ENCODE peak calls at places on chromosomes 13 and 19, in five cellular contexts. S is astrocyte of the spinal cord, J is IMR-90, K is NB4, B is AG09309. H is an unnamed sample.

GRCh38 chr19:35977446-35978222 is 17.4 kb upstream of the SDHAF1 start:
- DNase-seq in S (no peak), J (no peak), K (peak; percentile 65), B (no peak), H (peak; percentile 75)

GRCh38 chr13:111228262-111229144 is 91.9 kb upstream of the TEX29 start:
- DNase-seq in S (peak; percentile 97), J (peak; percentile 34), K (no peak), B (no peak), H (no peak)

GRCh38 chr13:48773531-48774275 is 120.0 kb downstream of the CYSLTR2 start:
- DNase-seq in S (no peak), J (peak; percentile 50), K (no peak), B (no peak), H (no peak)

GRCh38 chr13:57630661-57631606 is 610 bp upstream of the PCDH17 start:
- DNase-seq in S (peak; percentile 67), J (no peak), K (no peak), B (no peak), H (peak; percentile 44)

GRCh38 chr13:50928609-50929274 is 19.2 kb downstream of the RNASEH2B start:
- DNase-seq in S (no peak), J (no peak), K (peak; percentile 41), B (no peak), H (no peak)

GRCh38 chr19:33631628-33631995 is 9.9 kb downstream of the CHST8 start:
- DNase-seq in S (no peak), J (no peak), K (no peak), B (no peak), H (no peak)

GRCh38 chr19:55624109-55625003 is at the start of gene ZNF784:
- DNase-seq in S (peak; percentile 92), J (peak; percentile 90), K (peak; percentile 86), B (no peak), H (peak; percentile 95)

GRCh38 chr13:66339214-66339613 is 890.9 kb downstream of the PCDH9 start:
- DNase-seq in S (no peak), J (no peak), K (no peak), B (no peak), H (no peak)

GRCh38 chr19:45424191-45425058 is 708 bp upstream of the ERCC1 start:
- DNase-seq in S (peak; percentile 94), J (peak; percentile 98), K (peak; percentile 82), B (peak; percentile 84), H (peak; percentile 82)

GRCh38 chr19:18894254-18895037 is 1.5 kb downstream of the CERS1 start:
- DNase-seq in S (peak; percentile 32), J (peak; percentile 35), K (no peak), B (no peak), H (peak; percentile 90)

GRCh38 chr13:100738176-100738855 is 63.7 kb upstream of the TMTC4 start:
- DNase-seq in S (no peak), J (no peak), K (peak; percentile 93), B (no peak), H (no peak)

GRCh38 chr19:1172353-1173159 is 1.5 kb downstream of the SBNO2 start:
- DNase-seq in S (peak; percentile 41), J (peak; percentile 48), K (no peak), B (no peak), H (no peak)

GRCh38 chr19:56015756-56016155 is 29.2 kb downstream of the NLRP5 start:
- DNase-seq in S (no peak), J (no peak), K (peak; percentile 25), B (no peak), H (no peak)

GRCh38 chr19:39951686-39952085 is 17.3 kb upstream of the FCGBP start:
- DNase-seq in S (peak; percentile 10), J (peak; percentile 61), K (peak; percentile 59), B (peak; percentile 5), H (no peak)

GRCh38 chr19:294341-294818 is 3.2 kb upstream of the PLPP2 start:
- DNase-seq in S (no peak), J (peak; percentile 8), K (no peak), B (no peak), H (no peak)

GRCh38 chr19:19444694-19445155 is 39.2 kb downstream of the GATAD2A start:
- DNase-seq in S (no peak), J (peak; percentile 36), K (peak; percentile 75), B (no peak), H (no peak)

GRCh38 chr13:97268772-97269171 is 46.6 kb downstream of the MBNL2 start:
- DNase-seq in S (no peak), J (no peak), K (no peak), B (no peak), H (no peak)

GRCh38 chr19:19257836-19258588 is 15.1 kb downstream of the TM6SF2 start:
- DNase-seq in S (no peak), J (no peak), K (no peak), B (no peak), H (no peak)

GRCh38 chr13:51425410-51426042 is 27.3 kb downstream of the INTS6 start:
- DNase-seq in S (peak; percentile 36), J (peak; percentile 60), K (no peak), B (peak; percentile 17), H (no peak)

GRCh38 chr13:65803706-65804392 is 1426.3 kb downstream of the PCDH9 start:
- DNase-seq in S (no peak), J (no peak), K (no peak), B (no peak), H (no peak)

GRCh38 chr19:51027873-51028272 is 1.5 kb upstream of the KLK11 start:
- DNase-seq in S (no peak), J (no peak), K (no peak), B (no peak), H (no peak)

GRCh38 chr19:47417107-47417745 is 2.1 kb downstream of the MEIS3 start:
- DNase-seq in S (no peak), J (no peak), K (no peak), B (no peak), H (no peak)

GRCh38 chr19:47416667-47417033 is 2.7 kb downstream of the MEIS3 start:
- DNase-seq in S (no peak), J (no peak), K (no peak), B (no peak), H (no peak)

GRCh38 chr19:47419037-47419783 is at the start of gene MEIS3:
- DNase-seq in S (no peak), J (no peak), K (peak; percentile 66), B (no peak), H (no peak)

GRCh38 chr19:47418595-47419036 is 711 bp downstream of the MEIS3 start:
- DNase-seq in S (no peak), J (no peak), K (no peak), B (no peak), H (no peak)

DNA sequence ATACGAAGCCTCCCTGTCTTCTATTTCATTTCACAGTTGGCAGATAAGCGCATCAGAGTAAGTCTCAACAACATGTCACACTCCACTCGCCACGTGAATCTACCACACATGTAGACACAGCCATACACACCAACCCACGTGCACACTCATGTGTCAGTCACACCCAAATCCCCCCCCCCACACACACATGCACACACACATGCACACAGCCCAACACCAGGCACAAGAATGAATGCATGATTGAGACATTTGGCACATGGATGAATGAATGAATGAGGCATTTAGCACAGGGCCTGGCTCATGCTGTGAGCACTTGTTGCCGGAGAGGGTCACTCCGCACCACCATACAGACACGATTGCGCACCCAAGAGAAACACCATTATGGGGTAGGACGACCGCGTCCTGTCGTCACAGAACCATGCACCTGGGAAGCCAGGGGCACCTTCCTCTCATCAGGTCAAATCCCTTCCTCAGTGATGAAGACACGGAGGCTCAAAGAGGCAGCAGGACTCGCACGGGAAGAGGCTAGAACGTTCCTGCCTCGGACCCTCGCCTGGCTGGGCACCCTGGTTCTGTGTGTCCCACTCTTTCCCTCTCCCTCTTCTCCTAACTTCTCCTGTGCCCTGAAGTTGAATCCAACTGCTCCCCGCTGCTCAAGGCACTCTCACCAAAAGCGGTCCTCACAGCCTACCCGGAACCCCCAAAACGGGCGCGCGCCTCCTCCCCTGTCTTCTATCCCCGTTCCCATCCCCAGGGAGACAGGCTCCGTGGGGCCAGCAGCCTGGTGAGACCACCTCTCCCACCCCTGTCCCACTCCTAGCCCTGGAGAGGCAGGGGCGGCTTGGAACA is 1.4 kb downstream of the MEIS3 start:
- DNase-seq in S (no peak), J (peak; percentile 18), K (peak; percentile 60), B (no peak), H (no peak)
- H3K4me3 ChIP-seq in S (peak overlapping the region; percentile 15), J (peak overlapping the region; percentile 91), K (no peak overlapping the region), B (peak overlapping the region; percentile 78), H (peak overlapping the region; percentile 53)

GRCh38 chr13:95679722-95680121 is 2.8 kb downstream of the DNAJC3 start:
- DNase-seq in S (no peak), J (no peak), K (no peak), B (no peak), H (no peak)
- H3K4me3 ChIP-seq in S (no peak overlapping the region), J (no peak overlapping the region), K (peak overlapping the region; percentile 94), B (no peak overlapping the region), H (no peak overlapping the region)

GRCh38 chr19:54460230-54461005 is 3.2 kb downstream of the LENG9 start:
- DNase-seq in S (no peak), J (no peak), K (no peak), B (no peak), H (no peak)

GRCh38 chr19:54462072-54462712 is 1.4 kb downstream of the LENG9 start:
- DNase-seq in S (no peak), J (no peak), K (no peak), B (no peak), H (no peak)

GRCh38 chr19:54459282-54460229 is 4.0 kb downstream of the LENG9 start:
- DNase-seq in S (no peak), J (no peak), K (no peak), B (no peak), H (no peak)

GRCh38 chr19:54462713-54463530 is 656 bp downstream of the LENG9 start:
- DNase-seq in S (peak; percentile 61), J (peak; percentile 46), K (peak; percentile 80), B (no peak), H (peak; percentile 70)

DNA sequence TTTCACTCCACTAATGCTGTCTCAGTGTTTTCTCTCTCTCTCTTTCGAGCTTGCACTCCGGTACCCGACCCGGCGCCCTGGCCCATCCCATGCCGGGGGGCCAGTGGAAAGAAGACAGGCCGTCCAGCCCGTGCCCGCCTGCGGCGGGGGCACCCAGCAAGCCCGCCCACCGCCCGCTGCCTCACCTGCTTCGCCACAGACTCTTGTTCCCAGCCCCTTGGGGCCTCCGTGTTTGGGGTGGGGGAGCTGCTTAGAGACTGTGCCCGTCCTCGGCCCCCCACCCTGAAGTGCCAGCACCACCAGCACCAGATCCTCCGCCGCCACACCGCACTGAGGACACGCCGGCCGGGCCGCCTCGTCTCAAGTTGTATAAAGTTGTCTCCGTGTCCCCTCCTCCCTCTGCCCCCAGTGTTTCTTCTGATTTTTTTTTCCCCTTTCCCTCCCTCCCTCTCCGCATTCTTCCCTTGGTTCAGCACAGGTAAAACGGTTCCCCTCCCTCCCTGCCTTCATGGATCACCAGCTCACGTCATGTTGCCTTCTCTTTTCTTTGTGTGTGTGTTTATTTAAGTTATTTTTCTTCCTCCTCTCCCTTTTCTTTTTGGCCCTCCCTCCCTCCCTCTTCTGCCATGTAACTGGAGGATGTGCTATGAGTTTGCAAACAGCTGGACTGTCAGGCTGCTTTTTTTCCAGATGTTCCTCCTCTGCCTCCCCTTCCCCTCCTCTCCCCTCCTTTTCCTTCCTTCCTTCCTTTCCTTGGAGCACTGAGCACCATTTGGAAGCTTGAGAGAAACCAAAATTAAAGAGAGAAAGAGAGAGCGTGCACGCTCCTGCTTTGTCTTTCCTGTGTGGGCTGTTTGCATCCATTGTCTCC is 2.1 kb downstream of the LENG9 start:
- DNase-seq in S (no peak), J (peak; percentile 54), K (no peak), B (no peak), H (no peak)
- H3K4me3 ChIP-seq in S (no peak overlapping the region), J (no peak overlapping the region), K (peak overlapping the region; percentile 55), B (peak overlapping the region; percentile 58), H (no peak overlapping the region)

DNA sequence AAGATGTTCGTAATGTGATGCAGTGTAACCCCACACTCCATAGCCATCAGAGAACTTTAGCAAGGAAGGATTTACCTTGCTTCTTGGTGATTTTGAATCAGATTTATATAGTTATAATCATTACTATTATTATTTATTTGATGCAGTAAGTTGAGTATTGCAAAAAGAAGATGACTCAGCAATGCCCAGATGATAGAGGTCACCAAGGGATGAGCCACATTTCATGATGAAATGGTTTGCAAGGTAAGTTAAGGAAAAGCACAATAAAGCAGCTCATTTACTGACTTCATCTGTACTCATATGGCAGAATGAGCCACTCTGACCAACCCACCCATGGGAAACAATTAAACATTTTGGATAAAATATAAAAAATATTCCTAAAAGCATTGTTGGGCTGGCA is 59.0 kb downstream of the AKAP11 start:
- DNase-seq in S (no peak), J (peak; percentile 31), K (no peak), B (no peak), H (no peak)
- H3K4me3 ChIP-seq in S (no peak overlapping the region), J (no peak overlapping the region), K (no peak overlapping the region), B (no peak overlapping the region), H (no peak overlapping the region)